ENCODE peak calls at places on chromosomes 11 and 22, in eight cellular contexts. One of them, this sample, is unnamed.

GRCh38 chr11:62556102-62556871 is 9.7 kb upstream of the AHNAK start:
- DNase-seq in AG09319: peak
- DNase-seq in ELF-1: peak
- DNase-seq in hippocampal formation: peak
- DNase-seq in tibial nerve: peak
- DNase-seq in stimulated activated CD8-positive, alpha-beta memory T cell treated with anti-CD3 and anti-CD28 coated beads, Interleukin-12 subunit alpha, Interleukin-12 subunit beta, amount 100 ng/mL, for 1 hour: peak
- DNase-seq in activated CD8-positive, alpha-beta T cell treated with anti-CD3 and anti-CD28 coated beads, Interleukin-2, amount 10 ng/mL, durations not matched to agents 7 days and 5 days: peak
- DNase-seq in G401: peak
- DNase-seq in this sample: peak

GRCh38 chr22:39350803-39351688 is 1.3 kb downstream of the SYNGR1 start:
- DNase-seq in AG09319: no peak
- DNase-seq in ELF-1: peak
- DNase-seq in hippocampal formation: no peak
- DNase-seq in tibial nerve: no peak
- DNase-seq in stimulated activated CD8-positive, alpha-beta memory T cell treated with anti-CD3 and anti-CD28 coated beads, Interleukin-12 subunit alpha, Interleukin-12 subunit beta, amount 100 ng/mL, for 1 hour: no peak
- DNase-seq in activated CD8-positive, alpha-beta T cell treated with anti-CD3 and anti-CD28 coated beads, Interleukin-2, amount 10 ng/mL, durations not matched to agents 7 days and 5 days: no peak
- DNase-seq in G401: no peak
- DNase-seq in this sample: no peak

GRCh38 chr11:130699561-130699960 is 216.7 kb downstream of the SNX19 start:
- DNase-seq in AG09319: no peak
- DNase-seq in ELF-1: no peak
- DNase-seq in hippocampal formation: no peak
- DNase-seq in tibial nerve: no peak
- DNase-seq in stimulated activated CD8-positive, alpha-beta memory T cell treated with anti-CD3 and anti-CD28 coated beads, Interleukin-12 subunit alpha, Interleukin-12 subunit beta, amount 100 ng/mL, for 1 hour: no peak
- DNase-seq in activated CD8-positive, alpha-beta T cell treated with anti-CD3 and anti-CD28 coated beads, Interleukin-2, amount 10 ng/mL, durations not matched to agents 7 days and 5 days: no peak
- DNase-seq in G401: no peak
- DNase-seq in this sample: no peak

GRCh38 chr11:121012091-121012490 is 11.8 kb upstream of the TBCEL start:
- DNase-seq in AG09319: no peak
- DNase-seq in ELF-1: no peak
- DNase-seq in hippocampal formation: no peak
- DNase-seq in tibial nerve: no peak
- DNase-seq in stimulated activated CD8-positive, alpha-beta memory T cell treated with anti-CD3 and anti-CD28 coated beads, Interleukin-12 subunit alpha, Interleukin-12 subunit beta, amount 100 ng/mL, for 1 hour: no peak
- DNase-seq in activated CD8-positive, alpha-beta T cell treated with anti-CD3 and anti-CD28 coated beads, Interleukin-2, amount 10 ng/mL, durations not matched to agents 7 days and 5 days: no peak
- DNase-seq in G401: no peak
- DNase-seq in this sample: no peak

GRCh38 chr11:69213315-69213714 is 57.6 kb downstream of the SMIM38 start:
- DNase-seq in AG09319: no peak
- DNase-seq in ELF-1: no peak
- DNase-seq in hippocampal formation: no peak
- DNase-seq in tibial nerve: no peak
- DNase-seq in stimulated activated CD8-positive, alpha-beta memory T cell treated with anti-CD3 and anti-CD28 coated beads, Interleukin-12 subunit alpha, Interleukin-12 subunit beta, amount 100 ng/mL, for 1 hour: no peak
- DNase-seq in activated CD8-positive, alpha-beta T cell treated with anti-CD3 and anti-CD28 coated beads, Interleukin-2, amount 10 ng/mL, durations not matched to agents 7 days and 5 days: no peak
- DNase-seq in G401: no peak
- DNase-seq in this sample: peak

GRCh38 chr11:34667810-34668582 is 47.1 kb downstream of the EHF start:
- DNase-seq in AG09319: no peak
- DNase-seq in ELF-1: no peak
- DNase-seq in hippocampal formation: no peak
- DNase-seq in tibial nerve: no peak
- DNase-seq in stimulated activated CD8-positive, alpha-beta memory T cell treated with anti-CD3 and anti-CD28 coated beads, Interleukin-12 subunit alpha, Interleukin-12 subunit beta, amount 100 ng/mL, for 1 hour: no peak
- DNase-seq in activated CD8-positive, alpha-beta T cell treated with anti-CD3 and anti-CD28 coated beads, Interleukin-2, amount 10 ng/mL, durations not matched to agents 7 days and 5 days: no peak
- DNase-seq in G401: no peak
- DNase-seq in this sample: no peak

GRCh38 chr11:19727246-19727645 is 14.6 kb downstream of the NAV2 start:
- DNase-seq in AG09319: peak
- DNase-seq in ELF-1: no peak
- DNase-seq in hippocampal formation: no peak
- DNase-seq in tibial nerve: no peak
- DNase-seq in stimulated activated CD8-positive, alpha-beta memory T cell treated with anti-CD3 and anti-CD28 coated beads, Interleukin-12 subunit alpha, Interleukin-12 subunit beta, amount 100 ng/mL, for 1 hour: no peak
- DNase-seq in activated CD8-positive, alpha-beta T cell treated with anti-CD3 and anti-CD28 coated beads, Interleukin-2, amount 10 ng/mL, durations not matched to agents 7 days and 5 days: no peak
- DNase-seq in G401: peak
- DNase-seq in this sample: no peak

GRCh38 chr11:7353100-7353499 is 101.4 kb downstream of the SYT9 start:
- DNase-seq in AG09319: peak
- DNase-seq in ELF-1: peak
- DNase-seq in hippocampal formation: no peak
- DNase-seq in tibial nerve: no peak
- DNase-seq in stimulated activated CD8-positive, alpha-beta memory T cell treated with anti-CD3 and anti-CD28 coated beads, Interleukin-12 subunit alpha, Interleukin-12 subunit beta, amount 100 ng/mL, for 1 hour: no peak
- DNase-seq in activated CD8-positive, alpha-beta T cell treated with anti-CD3 and anti-CD28 coated beads, Interleukin-2, amount 10 ng/mL, durations not matched to agents 7 days and 5 days: peak
- DNase-seq in G401: no peak
- DNase-seq in this sample: peak

GRCh38 chr22:24107668-24108067 is 73.6 kb upstream of the SUSD2 start:
- DNase-seq in AG09319: peak
- DNase-seq in ELF-1: no peak
- DNase-seq in hippocampal formation: peak
- DNase-seq in tibial nerve: peak
- DNase-seq in stimulated activated CD8-positive, alpha-beta memory T cell treated with anti-CD3 and anti-CD28 coated beads, Interleukin-12 subunit alpha, Interleukin-12 subunit beta, amount 100 ng/mL, for 1 hour: no peak
- DNase-seq in activated CD8-positive, alpha-beta T cell treated with anti-CD3 and anti-CD28 coated beads, Interleukin-2, amount 10 ng/mL, durations not matched to agents 7 days and 5 days: no peak
- DNase-seq in G401: peak
- DNase-seq in this sample: peak

GRCh38 chr11:117256573-117256972 is 24.1 kb downstream of the RNF214 start:
- DNase-seq in AG09319: no peak
- DNase-seq in ELF-1: no peak
- DNase-seq in hippocampal formation: no peak
- DNase-seq in tibial nerve: no peak
- DNase-seq in stimulated activated CD8-positive, alpha-beta memory T cell treated with anti-CD3 and anti-CD28 coated beads, Interleukin-12 subunit alpha, Interleukin-12 subunit beta, amount 100 ng/mL, for 1 hour: no peak
- DNase-seq in activated CD8-positive, alpha-beta T cell treated with anti-CD3 and anti-CD28 coated beads, Interleukin-2, amount 10 ng/mL, durations not matched to agents 7 days and 5 days: no peak
- DNase-seq in G401: no peak
- DNase-seq in this sample: no peak

GRCh38 chr11:66068923-66069714 is 953 bp upstream of the PACS1 start:
- DNase-seq in AG09319: peak
- DNase-seq in ELF-1: no peak
- DNase-seq in hippocampal formation: peak
- DNase-seq in tibial nerve: no peak
- DNase-seq in stimulated activated CD8-positive, alpha-beta memory T cell treated with anti-CD3 and anti-CD28 coated beads, Interleukin-12 subunit alpha, Interleukin-12 subunit beta, amount 100 ng/mL, for 1 hour: no peak
- DNase-seq in activated CD8-positive, alpha-beta T cell treated with anti-CD3 and anti-CD28 coated beads, Interleukin-2, amount 10 ng/mL, durations not matched to agents 7 days and 5 days: peak
- DNase-seq in G401: peak
- DNase-seq in this sample: peak

GRCh38 chr11:103338621-103339484 is 229.6 kb downstream of the DYNC2H1 start:
- DNase-seq in AG09319: no peak
- DNase-seq in ELF-1: peak
- DNase-seq in hippocampal formation: no peak
- DNase-seq in tibial nerve: no peak
- DNase-seq in stimulated activated CD8-positive, alpha-beta memory T cell treated with anti-CD3 and anti-CD28 coated beads, Interleukin-12 subunit alpha, Interleukin-12 subunit beta, amount 100 ng/mL, for 1 hour: no peak
- DNase-seq in activated CD8-positive, alpha-beta T cell treated with anti-CD3 and anti-CD28 coated beads, Interleukin-2, amount 10 ng/mL, durations not matched to agents 7 days and 5 days: no peak
- DNase-seq in G401: no peak
- DNase-seq in this sample: no peak

GRCh38 chr11:108199446-108200321 is 22.8 kb downstream of the NPAT start:
- DNase-seq in AG09319: no peak
- DNase-seq in ELF-1: peak
- DNase-seq in hippocampal formation: no peak
- DNase-seq in tibial nerve: no peak
- DNase-seq in stimulated activated CD8-positive, alpha-beta memory T cell treated with anti-CD3 and anti-CD28 coated beads, Interleukin-12 subunit alpha, Interleukin-12 subunit beta, amount 100 ng/mL, for 1 hour: no peak
- DNase-seq in activated CD8-positive, alpha-beta T cell treated with anti-CD3 and anti-CD28 coated beads, Interleukin-2, amount 10 ng/mL, durations not matched to agents 7 days and 5 days: no peak
- DNase-seq in G401: no peak
- DNase-seq in this sample: peak

GRCh38 chr11:17736921-17737817 is 2.6 kb downstream of the KCNC1 start:
- DNase-seq in AG09319: no peak
- DNase-seq in ELF-1: no peak
- DNase-seq in hippocampal formation: no peak
- DNase-seq in tibial nerve: no peak
- DNase-seq in stimulated activated CD8-positive, alpha-beta memory T cell treated with anti-CD3 and anti-CD28 coated beads, Interleukin-12 subunit alpha, Interleukin-12 subunit beta, amount 100 ng/mL, for 1 hour: no peak
- DNase-seq in activated CD8-positive, alpha-beta T cell treated with anti-CD3 and anti-CD28 coated beads, Interleukin-2, amount 10 ng/mL, durations not matched to agents 7 days and 5 days: no peak
- DNase-seq in G401: peak
- DNase-seq in this sample: no peak

GRCh38 chr11:104259121-104259610 is 95.2 kb upstream of the PDGFD start:
- DNase-seq in AG09319: no peak
- DNase-seq in ELF-1: no peak
- DNase-seq in hippocampal formation: no peak
- DNase-seq in tibial nerve: no peak
- DNase-seq in stimulated activated CD8-positive, alpha-beta memory T cell treated with anti-CD3 and anti-CD28 coated beads, Interleukin-12 subunit alpha, Interleukin-12 subunit beta, amount 100 ng/mL, for 1 hour: no peak
- DNase-seq in activated CD8-positive, alpha-beta T cell treated with anti-CD3 and anti-CD28 coated beads, Interleukin-2, amount 10 ng/mL, durations not matched to agents 7 days and 5 days: no peak
- DNase-seq in G401: no peak
- DNase-seq in this sample: no peak

GRCh38 chr11:23112987-23113886 is 253.0 kb upstream of the CCDC179 start:
- DNase-seq in AG09319: peak
- DNase-seq in ELF-1: peak
- DNase-seq in hippocampal formation: no peak
- DNase-seq in tibial nerve: no peak
- DNase-seq in stimulated activated CD8-positive, alpha-beta memory T cell treated with anti-CD3 and anti-CD28 coated beads, Interleukin-12 subunit alpha, Interleukin-12 subunit beta, amount 100 ng/mL, for 1 hour: no peak
- DNase-seq in activated CD8-positive, alpha-beta T cell treated with anti-CD3 and anti-CD28 coated beads, Interleukin-2, amount 10 ng/mL, durations not matched to agents 7 days and 5 days: no peak
- DNase-seq in G401: peak
- DNase-seq in this sample: no peak

GRCh38 chr11:64758330-64759079 is 1.3 kb downstream of the PYGM start:
- DNase-seq in AG09319: no peak
- DNase-seq in ELF-1: no peak
- DNase-seq in hippocampal formation: no peak
- DNase-seq in tibial nerve: no peak
- DNase-seq in stimulated activated CD8-positive, alpha-beta memory T cell treated with anti-CD3 and anti-CD28 coated beads, Interleukin-12 subunit alpha, Interleukin-12 subunit beta, amount 100 ng/mL, for 1 hour: no peak
- DNase-seq in activated CD8-positive, alpha-beta T cell treated with anti-CD3 and anti-CD28 coated beads, Interleukin-2, amount 10 ng/mL, durations not matched to agents 7 days and 5 days: no peak
- DNase-seq in G401: no peak
- DNase-seq in this sample: no peak

GRCh38 chr11:125762445-125762844 is 16.2 kb downstream of the PATE2 start:
- DNase-seq in AG09319: no peak
- DNase-seq in ELF-1: no peak
- DNase-seq in hippocampal formation: no peak
- DNase-seq in tibial nerve: no peak
- DNase-seq in stimulated activated CD8-positive, alpha-beta memory T cell treated with anti-CD3 and anti-CD28 coated beads, Interleukin-12 subunit alpha, Interleukin-12 subunit beta, amount 100 ng/mL, for 1 hour: no peak
- DNase-seq in activated CD8-positive, alpha-beta T cell treated with anti-CD3 and anti-CD28 coated beads, Interleukin-2, amount 10 ng/mL, durations not matched to agents 7 days and 5 days: no peak
- DNase-seq in G401: no peak
- DNase-seq in this sample: no peak

GRCh38 chr11:59754494-59754858 is 700 bp upstream of the STX3 start:
- DNase-seq in AG09319: no peak
- DNase-seq in ELF-1: peak
- DNase-seq in hippocampal formation: no peak
- DNase-seq in tibial nerve: no peak
- DNase-seq in stimulated activated CD8-positive, alpha-beta memory T cell treated with anti-CD3 and anti-CD28 coated beads, Interleukin-12 subunit alpha, Interleukin-12 subunit beta, amount 100 ng/mL, for 1 hour: no peak
- DNase-seq in activated CD8-positive, alpha-beta T cell treated with anti-CD3 and anti-CD28 coated beads, Interleukin-2, amount 10 ng/mL, durations not matched to agents 7 days and 5 days: peak
- DNase-seq in G401: no peak
- DNase-seq in this sample: peak

GRCh38 chr11:48005133-48005532 is 24.8 kb downstream of the PTPRJ start:
- DNase-seq in AG09319: no peak
- DNase-seq in ELF-1: no peak
- DNase-seq in hippocampal formation: no peak
- DNase-seq in tibial nerve: no peak
- DNase-seq in stimulated activated CD8-positive, alpha-beta memory T cell treated with anti-CD3 and anti-CD28 coated beads, Interleukin-12 subunit alpha, Interleukin-12 subunit beta, amount 100 ng/mL, for 1 hour: no peak
- DNase-seq in activated CD8-positive, alpha-beta T cell treated with anti-CD3 and anti-CD28 coated beads, Interleukin-2, amount 10 ng/mL, durations not matched to agents 7 days and 5 days: peak
- DNase-seq in G401: no peak
- DNase-seq in this sample: peak

GRCh38 chr11:116513894-116514293 is 258.9 kb downstream of the BUD13 start:
- DNase-seq in AG09319: no peak
- DNase-seq in ELF-1: peak
- DNase-seq in hippocampal formation: no peak
- DNase-seq in tibial nerve: no peak
- DNase-seq in stimulated activated CD8-positive, alpha-beta memory T cell treated with anti-CD3 and anti-CD28 coated beads, Interleukin-12 subunit alpha, Interleukin-12 subunit beta, amount 100 ng/mL, for 1 hour: no peak
- DNase-seq in activated CD8-positive, alpha-beta T cell treated with anti-CD3 and anti-CD28 coated beads, Interleukin-2, amount 10 ng/mL, durations not matched to agents 7 days and 5 days: peak
- DNase-seq in G401: no peak
- DNase-seq in this sample: peak

GRCh38 chr11:116637766-116638165 is 135.0 kb downstream of the BUD13 start:
- DNase-seq in AG09319: no peak
- DNase-seq in ELF-1: peak
- DNase-seq in hippocampal formation: no peak
- DNase-seq in tibial nerve: no peak
- DNase-seq in stimulated activated CD8-positive, alpha-beta memory T cell treated with anti-CD3 and anti-CD28 coated beads, Interleukin-12 subunit alpha, Interleukin-12 subunit beta, amount 100 ng/mL, for 1 hour: no peak
- DNase-seq in activated CD8-positive, alpha-beta T cell treated with anti-CD3 and anti-CD28 coated beads, Interleukin-2, amount 10 ng/mL, durations not matched to agents 7 days and 5 days: no peak
- DNase-seq in G401: no peak
- DNase-seq in this sample: no peak

GRCh38 chr11:77322506-77322905 is 21.0 kb upstream of the GDPD4 start:
- DNase-seq in AG09319: peak
- DNase-seq in ELF-1: no peak
- DNase-seq in hippocampal formation: peak
- DNase-seq in tibial nerve: no peak
- DNase-seq in stimulated activated CD8-positive, alpha-beta memory T cell treated with anti-CD3 and anti-CD28 coated beads, Interleukin-12 subunit alpha, Interleukin-12 subunit beta, amount 100 ng/mL, for 1 hour: no peak
- DNase-seq in activated CD8-positive, alpha-beta T cell treated with anti-CD3 and anti-CD28 coated beads, Interleukin-2, amount 10 ng/mL, durations not matched to agents 7 days and 5 days: no peak
- DNase-seq in G401: peak
- DNase-seq in this sample: no peak

GRCh38 chr11:8297781-8298440 is 34.2 kb upstream of the LMO1 start:
- DNase-seq in AG09319: no peak
- DNase-seq in ELF-1: no peak
- DNase-seq in hippocampal formation: no peak
- DNase-seq in tibial nerve: no peak
- DNase-seq in stimulated activated CD8-positive, alpha-beta memory T cell treated with anti-CD3 and anti-CD28 coated beads, Interleukin-12 subunit alpha, Interleukin-12 subunit beta, amount 100 ng/mL, for 1 hour: no peak
- DNase-seq in activated CD8-positive, alpha-beta T cell treated with anti-CD3 and anti-CD28 coated beads, Interleukin-2, amount 10 ng/mL, durations not matched to agents 7 days and 5 days: no peak
- DNase-seq in G401: no peak
- DNase-seq in this sample: no peak

GRCh38 chr22:46062971-46063631 is 86.1 kb upstream of the WNT7B start:
- DNase-seq in AG09319: no peak
- DNase-seq in ELF-1: no peak
- DNase-seq in hippocampal formation: peak
- DNase-seq in tibial nerve: peak
- DNase-seq in stimulated activated CD8-positive, alpha-beta memory T cell treated with anti-CD3 and anti-CD28 coated beads, Interleukin-12 subunit alpha, Interleukin-12 subunit beta, amount 100 ng/mL, for 1 hour: no peak
- DNase-seq in activated CD8-positive, alpha-beta T cell treated with anti-CD3 and anti-CD28 coated beads, Interleukin-2, amount 10 ng/mL, durations not matched to agents 7 days and 5 days: no peak
- DNase-seq in G401: no peak
- DNase-seq in this sample: no peak

GRCh38 chr11:19276859-19277808 is 36.4 kb upstream of the E2F8 start:
- DNase-seq in AG09319: no peak
- DNase-seq in ELF-1: no peak
- DNase-seq in hippocampal formation: no peak
- DNase-seq in tibial nerve: no peak
- DNase-seq in stimulated activated CD8-positive, alpha-beta memory T cell treated with anti-CD3 and anti-CD28 coated beads, Interleukin-12 subunit alpha, Interleukin-12 subunit beta, amount 100 ng/mL, for 1 hour: no peak
- DNase-seq in activated CD8-positive, alpha-beta T cell treated with anti-CD3 and anti-CD28 coated beads, Interleukin-2, amount 10 ng/mL, durations not matched to agents 7 days and 5 days: no peak
- DNase-seq in G401: no peak
- DNase-seq in this sample: no peak

GRCh38 chr11:64263021-64263946 is 12.0 kb downstream of the PLCB3 start:
- DNase-seq in AG09319: no peak
- DNase-seq in ELF-1: peak
- DNase-seq in hippocampal formation: no peak
- DNase-seq in tibial nerve: no peak
- DNase-seq in stimulated activated CD8-positive, alpha-beta memory T cell treated with anti-CD3 and anti-CD28 coated beads, Interleukin-12 subunit alpha, Interleukin-12 subunit beta, amount 100 ng/mL, for 1 hour: no peak
- DNase-seq in activated CD8-positive, alpha-beta T cell treated with anti-CD3 and anti-CD28 coated beads, Interleukin-2, amount 10 ng/mL, durations not matched to agents 7 days and 5 days: no peak
- DNase-seq in G401: no peak
- DNase-seq in this sample: no peak

GRCh38 chr11:66727883-66728759 is 895 bp downstream of the SPTBN2 start:
- DNase-seq in AG09319: no peak
- DNase-seq in ELF-1: peak
- DNase-seq in hippocampal formation: no peak
- DNase-seq in tibial nerve: no peak
- DNase-seq in stimulated activated CD8-positive, alpha-beta memory T cell treated with anti-CD3 and anti-CD28 coated beads, Interleukin-12 subunit alpha, Interleukin-12 subunit beta, amount 100 ng/mL, for 1 hour: no peak
- DNase-seq in activated CD8-positive, alpha-beta T cell treated with anti-CD3 and anti-CD28 coated beads, Interleukin-2, amount 10 ng/mL, durations not matched to agents 7 days and 5 days: no peak
- DNase-seq in G401: no peak
- DNase-seq in this sample: no peak

GRCh38 chr11:351411-351810 is 17.9 kb upstream of the B4GALNT4 start:
- DNase-seq in AG09319: no peak
- DNase-seq in ELF-1: no peak
- DNase-seq in hippocampal formation: no peak
- DNase-seq in tibial nerve: no peak
- DNase-seq in stimulated activated CD8-positive, alpha-beta memory T cell treated with anti-CD3 and anti-CD28 coated beads, Interleukin-12 subunit alpha, Interleukin-12 subunit beta, amount 100 ng/mL, for 1 hour: no peak
- DNase-seq in activated CD8-positive, alpha-beta T cell treated with anti-CD3 and anti-CD28 coated beads, Interleukin-2, amount 10 ng/mL, durations not matched to agents 7 days and 5 days: no peak
- DNase-seq in G401: no peak
- DNase-seq in this sample: no peak

GRCh38 chr11:94673353-94673752 is 94.8 kb upstream of the AMOTL1 start:
- DNase-seq in AG09319: no peak
- DNase-seq in ELF-1: no peak
- DNase-seq in hippocampal formation: no peak
- DNase-seq in tibial nerve: no peak
- DNase-seq in stimulated activated CD8-positive, alpha-beta memory T cell treated with anti-CD3 and anti-CD28 coated beads, Interleukin-12 subunit alpha, Interleukin-12 subunit beta, amount 100 ng/mL, for 1 hour: no peak
- DNase-seq in activated CD8-positive, alpha-beta T cell treated with anti-CD3 and anti-CD28 coated beads, Interleukin-2, amount 10 ng/mL, durations not matched to agents 7 days and 5 days: no peak
- DNase-seq in G401: no peak
- DNase-seq in this sample: no peak